ENCODE peak calls at places on chromosomes 13 and 19, in four cellular contexts. Q is endothelial cell, B is stomach, H is transverse colon. J is an unnamed sample.

GRCh38 chr19:1567116-1567847 is 843 bp downstream of the MEX3D start:
- DNase-seq in B (peak), H (peak), Q (peak), J (no peak)

GRCh38 chr13:28527629-28528028 is 32.7 kb upstream of the FLT1 start:
- DNase-seq in H (no peak), Q (no peak), B (no peak), J (no peak)

GRCh38 chr19:11673608-11674041 is 65.1 kb downstream of the ZNF823 start:
- DNase-seq in H (peak), Q (peak), B (peak), J (no peak)

GRCh38 chr19:8580710-8581281 is 3.6 kb upstream of the MYO1F start:
- DNase-seq in B (peak), Q (peak), H (peak), J (peak)

GRCh38 chr13:66981912-66982311 is 248.2 kb downstream of the PCDH9 start:
- DNase-seq in Q (no peak), B (no peak), H (no peak), J (no peak)

GRCh38 chr13:113956571-113956970 is 17.3 kb downstream of the C13orf46 start:
- DNase-seq in H (no peak), Q (no peak), B (no peak), J (no peak)

GRCh38 chr13:45592758-45593157 is 22.8 kb downstream of the ERICH6B start:
- DNase-seq in H (no peak), Q (no peak), B (no peak), J (no peak)

GRCh38 chr13:79409828-79410227 is 3.8 kb upstream of the RBM26 start:
- DNase-seq in H (no peak), Q (no peak), B (no peak), J (no peak)

GRCh38 chr19:57559008-57559403 is 657 bp downstream of the ZNF550 start:
- DNase-seq in H (peak), B (no peak), Q (peak), J (no peak)

GRCh38 chr19:34244611-34245299 is 9.6 kb upstream of the GARRE1 start:
- DNase-seq in B (no peak), Q (no peak), H (no peak), J (no peak)

GRCh38 chr13:113298001-113298945 is 1.2 kb downstream of the LAMP1 start:
- DNase-seq in Q (no peak), H (no peak), B (no peak), J (no peak)

GRCh38 chr13:46170687-46171086 is 11.3 kb downstream of the LCP1 start:
- DNase-seq in B (no peak), Q (peak), H (no peak), J (no peak)

GRCh38 chr13:102769679-102770078 is 3.9 kb downstream of the TEX30 start:
- DNase-seq in Q (no peak), H (no peak), B (no peak), J (no peak)

GRCh38 chr19:58450836-58451357 is 525 bp upstream of the ZNF324B start:
- DNase-seq in H (peak), Q (no peak), B (no peak), J (peak)

GRCh38 chr13:35549481-35549880 is 73.0 kb upstream of the MAB21L1 start:
- DNase-seq in H (no peak), B (no peak), Q (no peak), J (no peak)

GRCh38 chr19:33785795-33786194 is 10.9 kb upstream of the KCTD15 start:
- DNase-seq in Q (no peak), H (no peak), B (no peak), J (no peak)

GRCh38 chr13:98858206-98858605 is 105.7 kb upstream of the SLC15A1 start:
- DNase-seq in B (no peak), Q (no peak), H (no peak), J (no peak)

GRCh38 chr13:73220966-73221720 is 162.3 kb downstream of the KLF5 start:
- DNase-seq in B (no peak), Q (peak), H (peak), J (no peak)

GRCh38 chr13:21074601-21075302 is 13.4 kb upstream of the LATS2 start:
- DNase-seq in Q (peak), H (no peak), B (no peak), J (no peak)

GRCh38 chr19:52961981-52962380 is 700 bp downstream of the ZNF816 start:
- DNase-seq in H (no peak), Q (no peak), B (no peak), J (no peak)

GRCh38 chr19:11549386-11549953 is 9.6 kb downstream of the ELOF1 start:
- DNase-seq in B (no peak), H (no peak), Q (no peak), J (no peak)

GRCh38 chr13:109301711-109302110 is 484.7 kb downstream of the IRS2 start:
- DNase-seq in Q (no peak), B (no peak), H (no peak), J (no peak)

GRCh38 chr13:112879283-112879833 is 89.7 kb upstream of the MCF2L start:
- DNase-seq in B (no peak), H (no peak), Q (no peak), J (no peak)

GRCh38 chr13:107650081-107650701 is 565.1 kb downstream of the LIG4 start:
- DNase-seq in H (peak), B (peak), Q (peak), J (no peak)

GRCh38 chr19:43504426-43505185 is at the start of gene PHLDB3:
- DNase-seq in Q (no peak), H (peak), B (peak), J (no peak)
- TF ChIP-seq CTCF in Q (no peak), H (no peak), B (no peak), J (no peak)

DNA sequence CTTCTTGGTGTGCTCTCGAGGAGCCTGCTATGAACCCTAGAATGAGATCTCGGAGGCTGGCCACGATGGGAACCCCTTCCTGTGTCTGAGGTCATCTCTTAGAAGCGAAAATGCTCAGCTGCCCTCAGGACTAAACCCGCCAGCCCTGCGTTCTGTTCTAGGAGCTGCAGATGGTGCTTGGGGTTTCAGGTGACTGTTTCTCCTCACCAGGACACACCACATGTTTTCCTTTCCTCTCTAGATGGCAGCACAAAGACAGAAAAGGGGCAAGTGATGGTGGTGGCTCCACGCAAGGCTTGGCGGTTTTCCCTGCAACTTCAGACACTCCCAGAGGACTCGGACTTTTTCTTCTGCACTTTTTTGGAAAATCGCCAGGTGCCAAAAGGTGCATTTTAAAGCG is 60.1 kb downstream of the RNASEH2B start:
- DNase-seq in H (peak), B (no peak), Q (no peak), J (no peak)
- TF ChIP-seq CTCF in H (no peak), B (no peak), Q (no peak), J (peak)

DNA sequence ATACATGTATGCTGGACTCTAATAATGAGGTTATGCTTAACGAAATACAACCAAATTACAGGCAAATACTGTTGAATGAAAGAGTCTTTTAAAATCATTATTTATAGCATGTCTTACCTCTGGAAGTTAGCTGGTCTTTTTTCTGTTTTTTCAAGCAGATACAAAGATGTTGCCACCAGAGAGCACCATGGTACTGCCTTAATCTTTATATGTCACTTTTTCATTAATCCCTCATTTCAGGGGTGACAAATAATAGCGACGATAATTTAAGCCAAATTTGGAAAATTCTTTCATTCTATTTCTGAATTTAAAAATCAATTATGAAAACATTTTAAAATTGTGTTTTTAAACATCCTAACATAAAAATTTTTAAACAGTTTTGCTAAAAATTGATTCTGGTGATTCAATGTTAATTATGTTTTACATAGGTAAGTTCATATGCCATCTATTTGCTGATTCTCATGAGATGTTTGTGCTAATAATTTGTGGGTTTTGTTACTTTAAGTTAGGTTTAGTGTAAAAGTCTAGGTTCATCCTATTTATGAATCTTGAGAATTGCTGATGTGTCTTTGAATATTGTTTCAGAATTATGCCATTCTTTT is 379.3 kb upstream of the SGCG start:
- DNase-seq in B (no peak), H (no peak), Q (no peak), J (no peak)
- TF ChIP-seq CTCF in B (no peak), H (peak), Q (peak), J (peak)

GRCh38 chr13:47610687-47611086 is 390.4 kb downstream of the SUCLA2 start:
- DNase-seq in B (no peak), H (no peak), Q (no peak), J (no peak)

DNA sequence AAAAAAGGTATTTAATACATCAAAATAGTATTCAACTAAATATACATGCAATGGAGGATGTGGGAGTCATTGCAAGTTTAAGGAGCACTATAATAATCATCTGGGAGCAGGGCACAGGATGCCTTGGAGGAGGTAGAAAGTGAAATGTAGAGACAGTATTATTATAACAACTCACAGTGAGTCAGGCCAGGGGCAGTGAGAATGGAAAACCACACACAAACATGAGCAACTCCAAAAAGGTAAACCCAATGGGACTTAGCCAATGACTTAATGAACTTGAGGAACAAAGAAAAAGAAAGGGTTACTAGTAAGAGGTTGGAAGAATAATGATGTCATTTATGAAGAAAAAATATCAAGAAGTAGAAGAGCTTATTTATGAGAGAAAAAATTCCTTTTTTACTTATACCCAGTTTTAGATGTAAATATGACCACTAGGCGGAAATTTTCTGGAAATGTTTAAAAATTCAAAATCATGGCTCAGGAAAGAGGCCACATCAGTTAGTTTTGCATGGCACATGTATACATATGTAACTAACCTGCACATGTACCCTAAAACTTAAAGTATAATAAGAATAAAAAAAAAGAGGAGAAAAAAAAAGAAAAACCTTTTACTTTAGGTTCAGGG is 389.3 kb downstream of the SUCLA2 start:
- DNase-seq in H (no peak), B (no peak), Q (no peak), J (no peak)
- TF ChIP-seq CTCF in H (no peak), B (no peak), Q (peak), J (no peak)

GRCh38 chr19:17296278-17296677 is 6.9 kb downstream of the ABHD8 start:
- DNase-seq in Q (no peak), B (no peak), H (no peak), J (no peak)

GRCh38 chr19:17300992-17301585 is 2.1 kb downstream of the ABHD8 start:
- DNase-seq in H (no peak), B (no peak), Q (no peak), J (no peak)

GRCh38 chr19:17293605-17294004 is 9.6 kb downstream of the ABHD8 start:
- DNase-seq in B (no peak), Q (no peak), H (no peak), J (no peak)

GRCh38 chr19:17294051-17294891 is 9.0 kb downstream of the ABHD8 start:
- DNase-seq in Q (peak), B (no peak), H (peak), J (no peak)

GRCh38 chr19:17296976-17297375 is 6.2 kb downstream of the ABHD8 start:
- DNase-seq in Q (no peak), B (no peak), H (no peak), J (no peak)
- TF ChIP-seq CTCF in Q (no peak), B (no peak), H (no peak), J (no peak)

GRCh38 chr13:76036176-76036575 is 400.0 kb downstream of the LMO7 start:
- DNase-seq in B (no peak), H (no peak), Q (no peak), J (no peak)

GRCh38 chr13:76035711-76036110 is 399.6 kb downstream of the LMO7 start:
- DNase-seq in Q (no peak), B (no peak), H (no peak), J (no peak)

GRCh38 chr13:76043882-76044281 is 407.8 kb downstream of the LMO7 start:
- DNase-seq in B (no peak), Q (no peak), H (no peak), J (no peak)

DNA sequence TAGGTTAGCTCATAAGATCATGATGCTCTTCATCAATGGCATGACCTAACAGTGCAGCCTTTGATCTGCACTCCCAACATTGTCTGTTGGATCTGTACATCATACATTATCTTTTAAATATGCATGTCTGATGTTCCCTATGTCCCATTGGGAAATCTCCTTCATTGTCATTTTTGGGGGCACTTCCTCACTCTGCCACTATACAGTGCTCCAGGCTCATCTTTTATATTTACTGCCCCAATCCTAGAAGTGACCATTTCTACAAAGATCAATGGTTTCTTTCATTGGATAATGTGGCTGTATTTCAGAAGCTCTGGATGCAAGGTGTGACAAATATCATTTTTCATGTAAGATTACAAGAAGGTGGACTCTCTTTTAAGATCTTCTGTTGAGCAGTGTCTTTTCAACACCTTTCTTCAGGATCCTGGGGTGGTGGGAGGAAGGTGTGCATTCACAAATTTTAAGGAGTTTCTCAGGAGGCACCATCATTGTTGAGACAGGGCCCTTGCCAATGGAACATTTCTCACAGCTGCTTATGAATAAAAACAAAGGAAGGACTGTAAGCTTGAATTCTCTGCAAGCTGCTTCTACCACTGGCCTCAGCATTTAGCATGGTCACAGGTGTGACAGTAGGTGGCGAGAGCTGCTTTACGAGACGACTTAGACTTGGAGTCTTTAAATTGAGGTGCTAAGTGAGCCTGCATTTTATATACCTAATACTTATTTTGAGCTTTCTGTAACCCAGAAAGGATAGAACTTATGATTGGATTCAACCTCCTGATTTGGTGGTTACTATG is 403.0 kb downstream of the LMO7 start:
- DNase-seq in H (no peak), B (no peak), Q (no peak), J (no peak)
- TF ChIP-seq CTCF in H (no peak), B (no peak), Q (no peak), J (peak)

DNA sequence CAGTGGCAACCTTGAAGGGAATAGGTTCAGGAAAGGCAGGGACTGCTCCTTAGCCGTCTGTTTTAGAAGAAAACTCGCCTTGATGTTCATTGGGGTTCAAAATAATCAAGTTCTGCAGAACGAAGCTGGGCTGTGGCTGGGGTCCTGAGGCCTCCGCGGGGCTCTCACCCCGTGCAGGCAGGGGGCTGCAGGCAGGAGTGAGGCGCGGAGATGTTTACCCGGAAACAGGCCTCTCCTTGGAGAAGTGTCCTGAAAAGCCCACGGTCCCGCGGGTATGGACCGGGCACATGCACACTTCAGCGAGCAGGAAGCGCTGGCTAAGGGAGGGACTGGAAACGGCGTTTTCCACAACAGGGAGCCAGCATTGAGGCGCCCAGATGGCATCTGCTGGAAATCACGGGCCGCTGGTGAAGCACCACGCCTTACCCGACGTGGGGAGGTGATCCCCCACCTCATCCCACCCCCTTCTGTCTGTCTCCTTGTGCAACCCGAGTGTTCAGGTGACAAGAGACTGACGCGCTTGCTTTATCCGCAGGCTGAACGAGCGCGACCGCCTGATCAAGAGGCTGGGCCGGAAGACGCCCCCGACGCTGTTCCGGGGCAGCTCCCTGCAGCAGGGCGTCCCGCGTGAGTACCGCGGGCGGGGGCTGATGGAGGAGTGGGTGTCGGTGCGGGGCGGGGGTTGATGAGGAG is 39.7 kb downstream of the SHISA2 start:
- DNase-seq in H (no peak), B (no peak), Q (no peak), J (no peak)
- TF ChIP-seq CTCF in H (no peak), B (no peak), Q (no peak), J (no peak)

GRCh38 chr19:48346161-48346560 is 17.6 kb downstream of the TMEM143 start:
- DNase-seq in H (no peak), Q (no peak), B (no peak), J (no peak)
- TF ChIP-seq CTCF in H (no peak), Q (no peak), B (no peak), J (no peak)